ENCODE peak calls at places on chromosomes 7 and 10, in nine cellular contexts. One of them, this sample, is unnamed.

GRCh38 chr7:94396044-94396443 is 1.3 kb downstream of the COL1A2 start:
- DNase-seq in neural progenitor cell: peak; percentile 1
- DNase-seq in left ventricle myocardium superior: no peak
- DNase-seq in Peyer's patch: no peak
- DNase-seq in effector CD4-positive, alpha-beta T cell: no peak
- DNase-seq in Panc1: no peak
- DNase-seq in GDM1: no peak
- DNase-seq in uterus: no peak
- DNase-seq in Ammon's horn: no peak
- DNase-seq in this sample: no peak

GRCh38 chr10:11715815-11716494 is 26.2 kb upstream of the ECHDC3 start:
- DNase-seq in neural progenitor cell: no peak
- DNase-seq in left ventricle myocardium superior: no peak
- DNase-seq in Peyer's patch: peak; percentile 48
- DNase-seq in effector CD4-positive, alpha-beta T cell: no peak
- DNase-seq in Panc1: no peak
- DNase-seq in GDM1: no peak
- DNase-seq in uterus: no peak
- DNase-seq in Ammon's horn: no peak
- DNase-seq in this sample: peak; percentile 81

GRCh38 chr7:30348083-30348560 is 63.7 kb downstream of the ZNRF2 start:
- DNase-seq in neural progenitor cell: no peak
- DNase-seq in left ventricle myocardium superior: no peak
- DNase-seq in Peyer's patch: peak; percentile 67
- DNase-seq in effector CD4-positive, alpha-beta T cell: peak; percentile 54
- DNase-seq in Panc1: peak; percentile 64
- DNase-seq in GDM1: peak; percentile 44
- DNase-seq in uterus: no peak
- DNase-seq in Ammon's horn: peak; percentile 15
- DNase-seq in this sample: no peak

GRCh38 chr7:98995111-98995510 is 116.8 kb downstream of the TRRAP start:
- DNase-seq in neural progenitor cell: no peak
- DNase-seq in left ventricle myocardium superior: no peak
- DNase-seq in Peyer's patch: peak; percentile 1
- DNase-seq in effector CD4-positive, alpha-beta T cell: no peak
- DNase-seq in Panc1: no peak
- DNase-seq in GDM1: no peak
- DNase-seq in uterus: no peak
- DNase-seq in Ammon's horn: no peak
- DNase-seq in this sample: no peak

GRCh38 chr10:71475243-71475871 is 78.6 kb downstream of the CDH23 start:
- DNase-seq in neural progenitor cell: peak; percentile 53
- DNase-seq in left ventricle myocardium superior: peak; percentile 50
- DNase-seq in Peyer's patch: no peak
- DNase-seq in effector CD4-positive, alpha-beta T cell: no peak
- DNase-seq in Panc1: no peak
- DNase-seq in GDM1: peak; percentile 82
- DNase-seq in uterus: peak; percentile 55
- DNase-seq in Ammon's horn: peak; percentile 36
- DNase-seq in this sample: no peak

GRCh38 chr7:101239191-101239950 is 1.8 kb upstream of the CLDN15 start:
- DNase-seq in neural progenitor cell: no peak
- DNase-seq in left ventricle myocardium superior: no peak
- DNase-seq in Peyer's patch: peak; percentile 76
- DNase-seq in effector CD4-positive, alpha-beta T cell: no peak
- DNase-seq in Panc1: no peak
- DNase-seq in GDM1: peak; percentile 70
- DNase-seq in uterus: no peak
- DNase-seq in Ammon's horn: no peak
- DNase-seq in this sample: no peak

GRCh38 chr10:51860257-51860656 is 160.9 kb upstream of the CSTF2T start:
- DNase-seq in neural progenitor cell: no peak
- DNase-seq in left ventricle myocardium superior: no peak
- DNase-seq in Peyer's patch: no peak
- DNase-seq in effector CD4-positive, alpha-beta T cell: no peak
- DNase-seq in Panc1: no peak
- DNase-seq in GDM1: no peak
- DNase-seq in uterus: peak; percentile 35
- DNase-seq in Ammon's horn: peak; percentile 63
- DNase-seq in this sample: no peak

GRCh38 chr10:13404305-13404759 is 56.2 kb upstream of the SEPHS1 start:
- DNase-seq in neural progenitor cell: no peak
- DNase-seq in left ventricle myocardium superior: no peak
- DNase-seq in Peyer's patch: no peak
- DNase-seq in effector CD4-positive, alpha-beta T cell: no peak
- DNase-seq in Panc1: no peak
- DNase-seq in GDM1: no peak
- DNase-seq in uterus: no peak
- DNase-seq in Ammon's horn: no peak
- DNase-seq in this sample: no peak

GRCh38 chr7:37230221-37230620 is 218.4 kb downstream of the ELMO1 start:
- DNase-seq in neural progenitor cell: no peak
- DNase-seq in left ventricle myocardium superior: peak; percentile 51
- DNase-seq in Peyer's patch: no peak
- DNase-seq in effector CD4-positive, alpha-beta T cell: no peak
- DNase-seq in Panc1: no peak
- DNase-seq in GDM1: no peak
- DNase-seq in uterus: no peak
- DNase-seq in Ammon's horn: peak; percentile 59
- DNase-seq in this sample: no peak

GRCh38 chr7:90713628-90714027 is 117.5 kb downstream of the CDK14 start:
- DNase-seq in neural progenitor cell: no peak
- DNase-seq in left ventricle myocardium superior: no peak
- DNase-seq in Peyer's patch: no peak
- DNase-seq in effector CD4-positive, alpha-beta T cell: no peak
- DNase-seq in Panc1: no peak
- DNase-seq in GDM1: no peak
- DNase-seq in uterus: no peak
- DNase-seq in Ammon's horn: no peak
- DNase-seq in this sample: no peak

GRCh38 chr10:44173558-44173894 is 211.4 kb downstream of the CXCL12 start:
- DNase-seq in neural progenitor cell: no peak
- DNase-seq in left ventricle myocardium superior: no peak
- DNase-seq in Peyer's patch: no peak
- DNase-seq in effector CD4-positive, alpha-beta T cell: no peak
- DNase-seq in Panc1: no peak
- DNase-seq in GDM1: no peak
- DNase-seq in uterus: no peak
- DNase-seq in Ammon's horn: no peak
- DNase-seq in this sample: no peak

GRCh38 chr7:132882714-132883428 is 199.0 kb downstream of the CHCHD3 start:
- DNase-seq in neural progenitor cell: no peak
- DNase-seq in left ventricle myocardium superior: no peak
- DNase-seq in Peyer's patch: no peak
- DNase-seq in effector CD4-positive, alpha-beta T cell: no peak
- DNase-seq in Panc1: no peak
- DNase-seq in GDM1: no peak
- DNase-seq in uterus: no peak
- DNase-seq in Ammon's horn: no peak
- DNase-seq in this sample: no peak

GRCh38 chr7:30722671-30723070 is 29.3 kb upstream of the INMT start:
- DNase-seq in neural progenitor cell: no peak
- DNase-seq in left ventricle myocardium superior: no peak
- DNase-seq in Peyer's patch: no peak
- DNase-seq in effector CD4-positive, alpha-beta T cell: no peak
- DNase-seq in Panc1: no peak
- DNase-seq in GDM1: no peak
- DNase-seq in uterus: no peak
- DNase-seq in Ammon's horn: no peak
- DNase-seq in this sample: no peak

GRCh38 chr7:72230281-72230680 is 181.9 kb downstream of the CALN1 start:
- DNase-seq in neural progenitor cell: no peak
- DNase-seq in left ventricle myocardium superior: no peak
- DNase-seq in Peyer's patch: no peak
- DNase-seq in effector CD4-positive, alpha-beta T cell: no peak
- DNase-seq in Panc1: no peak
- DNase-seq in GDM1: no peak
- DNase-seq in uterus: no peak
- DNase-seq in Ammon's horn: no peak
- DNase-seq in this sample: no peak

GRCh38 chr10:80486151-80486692 is 32.1 kb downstream of the TSPAN14 start:
- DNase-seq in neural progenitor cell: no peak
- DNase-seq in left ventricle myocardium superior: no peak
- DNase-seq in Peyer's patch: peak; percentile 45
- DNase-seq in effector CD4-positive, alpha-beta T cell: no peak
- DNase-seq in Panc1: no peak
- DNase-seq in GDM1: peak; percentile 23
- DNase-seq in uterus: no peak
- DNase-seq in Ammon's horn: no peak
- DNase-seq in this sample: no peak

GRCh38 chr10:95359466-95359865 is 68.7 kb upstream of the PDLIM1 start:
- DNase-seq in neural progenitor cell: no peak
- DNase-seq in left ventricle myocardium superior: no peak
- DNase-seq in Peyer's patch: no peak
- DNase-seq in effector CD4-positive, alpha-beta T cell: no peak
- DNase-seq in Panc1: no peak
- DNase-seq in GDM1: no peak
- DNase-seq in uterus: no peak
- DNase-seq in Ammon's horn: no peak
- DNase-seq in this sample: no peak

GRCh38 chr10:81426722-81427121 is 448.3 kb upstream of the NRG3 start:
- DNase-seq in neural progenitor cell: no peak
- DNase-seq in left ventricle myocardium superior: no peak
- DNase-seq in Peyer's patch: no peak
- DNase-seq in effector CD4-positive, alpha-beta T cell: no peak
- DNase-seq in Panc1: no peak
- DNase-seq in GDM1: no peak
- DNase-seq in uterus: no peak
- DNase-seq in Ammon's horn: no peak
- DNase-seq in this sample: no peak

GRCh38 chr10:25263931-25264330 is 89.1 kb downstream of the GPR158 start:
- DNase-seq in neural progenitor cell: no peak
- DNase-seq in left ventricle myocardium superior: no peak
- DNase-seq in Peyer's patch: no peak
- DNase-seq in effector CD4-positive, alpha-beta T cell: no peak
- DNase-seq in Panc1: no peak
- DNase-seq in GDM1: no peak
- DNase-seq in uterus: no peak
- DNase-seq in Ammon's horn: no peak
- DNase-seq in this sample: no peak

GRCh38 chr7:24054231-24054630 is 229.8 kb upstream of the NPY start:
- DNase-seq in neural progenitor cell: no peak
- DNase-seq in left ventricle myocardium superior: no peak
- DNase-seq in Peyer's patch: no peak
- DNase-seq in effector CD4-positive, alpha-beta T cell: no peak
- DNase-seq in Panc1: no peak
- DNase-seq in GDM1: no peak
- DNase-seq in uterus: no peak
- DNase-seq in Ammon's horn: no peak
- DNase-seq in this sample: no peak

GRCh38 chr7:20172736-20173334 is 44.3 kb downstream of the MACC1 start:
- DNase-seq in neural progenitor cell: peak; percentile 81
- DNase-seq in left ventricle myocardium superior: no peak
- DNase-seq in Peyer's patch: peak; percentile 73
- DNase-seq in effector CD4-positive, alpha-beta T cell: no peak
- DNase-seq in Panc1: peak; percentile 60
- DNase-seq in GDM1: peak; percentile 31
- DNase-seq in uterus: peak; percentile 83
- DNase-seq in Ammon's horn: peak; percentile 43
- DNase-seq in this sample: no peak

GRCh38 chr10:5576154-5576748 is 51.5 kb downstream of the CALML3 start:
- DNase-seq in neural progenitor cell: no peak
- DNase-seq in left ventricle myocardium superior: no peak
- DNase-seq in Peyer's patch: no peak
- DNase-seq in effector CD4-positive, alpha-beta T cell: no peak
- DNase-seq in Panc1: no peak
- DNase-seq in GDM1: no peak
- DNase-seq in uterus: no peak
- DNase-seq in Ammon's horn: no peak
- DNase-seq in this sample: no peak

GRCh38 chr10:108184129-108184528 is 1019.6 kb upstream of the SORCS1 start:
- DNase-seq in neural progenitor cell: no peak
- DNase-seq in left ventricle myocardium superior: no peak
- DNase-seq in Peyer's patch: no peak
- DNase-seq in effector CD4-positive, alpha-beta T cell: no peak
- DNase-seq in Panc1: no peak
- DNase-seq in GDM1: no peak
- DNase-seq in uterus: no peak
- DNase-seq in Ammon's horn: no peak
- DNase-seq in this sample: no peak

GRCh38 chr7:117413160-117413559 is 14.1 kb downstream of the ASZ1 start:
- DNase-seq in neural progenitor cell: no peak
- DNase-seq in left ventricle myocardium superior: no peak
- DNase-seq in Peyer's patch: no peak
- DNase-seq in effector CD4-positive, alpha-beta T cell: no peak
- DNase-seq in Panc1: no peak
- DNase-seq in GDM1: no peak
- DNase-seq in uterus: no peak
- DNase-seq in Ammon's horn: no peak
- DNase-seq in this sample: no peak

GRCh38 chr10:86522385-86522855 is 828 bp upstream of the WAPL start:
- DNase-seq in neural progenitor cell: no peak
- DNase-seq in left ventricle myocardium superior: no peak
- DNase-seq in Peyer's patch: no peak
- DNase-seq in effector CD4-positive, alpha-beta T cell: no peak
- DNase-seq in Panc1: no peak
- DNase-seq in GDM1: no peak
- DNase-seq in uterus: no peak
- DNase-seq in Ammon's horn: no peak
- DNase-seq in this sample: no peak

GRCh38 chr10:97633921-97634320 is 621 bp upstream of the MORN4 start:
- DNase-seq in neural progenitor cell: peak; percentile 16
- DNase-seq in left ventricle myocardium superior: no peak
- DNase-seq in Peyer's patch: no peak
- DNase-seq in effector CD4-positive, alpha-beta T cell: no peak
- DNase-seq in Panc1: no peak
- DNase-seq in GDM1: no peak
- DNase-seq in uterus: no peak
- DNase-seq in Ammon's horn: no peak
- DNase-seq in this sample: no peak

GRCh38 chr10:103861501-103861900 is 6.1 kb upstream of the SH3PXD2A start:
- DNase-seq in neural progenitor cell: no peak
- DNase-seq in left ventricle myocardium superior: no peak
- DNase-seq in Peyer's patch: no peak
- DNase-seq in effector CD4-positive, alpha-beta T cell: no peak
- DNase-seq in Panc1: no peak
- DNase-seq in GDM1: no peak
- DNase-seq in uterus: no peak
- DNase-seq in Ammon's horn: no peak
- DNase-seq in this sample: no peak

GRCh38 chr7:51261117-51261835 is 55.3 kb downstream of the COBL start:
- DNase-seq in neural progenitor cell: no peak
- DNase-seq in left ventricle myocardium superior: peak; percentile 54
- DNase-seq in Peyer's patch: no peak
- DNase-seq in effector CD4-positive, alpha-beta T cell: no peak
- DNase-seq in Panc1: no peak
- DNase-seq in GDM1: no peak
- DNase-seq in uterus: no peak
- DNase-seq in Ammon's horn: no peak
- DNase-seq in this sample: no peak

GRCh38 chr7:80884511-80885195 is 34.2 kb downstream of the SEMA3C start:
- DNase-seq in neural progenitor cell: no peak
- DNase-seq in left ventricle myocardium superior: no peak
- DNase-seq in Peyer's patch: no peak
- DNase-seq in effector CD4-positive, alpha-beta T cell: no peak
- DNase-seq in Panc1: no peak
- DNase-seq in GDM1: no peak
- DNase-seq in uterus: no peak
- DNase-seq in Ammon's horn: no peak
- DNase-seq in this sample: no peak

GRCh38 chr7:39105720-39106119 is 128.0 kb downstream of the POU6F2 start:
- DNase-seq in neural progenitor cell: no peak
- DNase-seq in left ventricle myocardium superior: no peak
- DNase-seq in Peyer's patch: no peak
- DNase-seq in effector CD4-positive, alpha-beta T cell: no peak
- DNase-seq in Panc1: no peak
- DNase-seq in GDM1: no peak
- DNase-seq in uterus: no peak
- DNase-seq in Ammon's horn: no peak
- DNase-seq in this sample: no peak

GRCh38 chr10:124249812-124250432 is 156.5 kb upstream of the CHST15 start:
- DNase-seq in neural progenitor cell: peak; percentile 51
- DNase-seq in left ventricle myocardium superior: no peak
- DNase-seq in Peyer's patch: no peak
- DNase-seq in effector CD4-positive, alpha-beta T cell: no peak
- DNase-seq in Panc1: no peak
- DNase-seq in GDM1: no peak
- DNase-seq in uterus: no peak
- DNase-seq in Ammon's horn: no peak
- DNase-seq in this sample: peak; percentile 39

GRCh38 chr7:81299272-81299671 is 380.4 kb upstream of the SEMA3C start:
- DNase-seq in neural progenitor cell: no peak
- DNase-seq in left ventricle myocardium superior: no peak
- DNase-seq in Peyer's patch: no peak
- DNase-seq in effector CD4-positive, alpha-beta T cell: no peak
- DNase-seq in Panc1: peak; percentile 88
- DNase-seq in GDM1: no peak
- DNase-seq in uterus: no peak
- DNase-seq in Ammon's horn: no peak
- DNase-seq in this sample: no peak